ENCODE peak calls at places on chromosome 6, in ten cellular contexts. Y, J, S, M, I, N, U, G, B and X are unnamed samples.

GRCh38 chr6:88922775-88923548 is 40.5 kb downstream of the RNGTT start:
- DNase-seq in Y (no peak), J (no peak), S (peak), M (no peak), I (peak), N (peak), U (no peak), G (no peak), B (peak), X (no peak)

GRCh38 chr6:142014515-142014914 is 118.2 kb upstream of the GJE1 start:
- DNase-seq in Y (no peak), J (no peak), S (peak), M (no peak), I (no peak), N (peak), U (no peak), G (peak), B (peak), X (no peak)

GRCh38 chr6:149921361-149921760 is 1.6 kb downstream of the RAET1G start:
- DNase-seq in Y (no peak), J (no peak), S (no peak), M (no peak), I (no peak), N (no peak), U (no peak), G (no peak), B (no peak), X (no peak)

GRCh38 chr6:167702241-167702827 is 124.4 kb upstream of the AFDN start:
- DNase-seq in Y (no peak), J (no peak), S (no peak), M (no peak), I (peak), N (no peak), U (no peak), G (no peak), B (no peak), X (no peak)

GRCh38 chr6:134165827-134166226 is 113.4 kb upstream of the SLC2A12 start:
- DNase-seq in Y (no peak), J (no peak), S (no peak), M (no peak), I (no peak), N (peak), U (no peak), G (no peak), B (no peak), X (no peak)

GRCh38 chr6:48985025-48985424 is 478.0 kb downstream of the MMUT start:
- DNase-seq in Y (no peak), J (no peak), S (no peak), M (no peak), I (no peak), N (peak), U (no peak), G (no peak), B (no peak), X (no peak)

GRCh38 chr6:151196571-151196970 is 43.2 kb upstream of the AKAP12 start:
- DNase-seq in Y (no peak), J (no peak), S (no peak), M (no peak), I (no peak), N (no peak), U (no peak), G (peak), B (peak), X (peak)

GRCh38 chr6:89310929-89311328 is 4.2 kb downstream of the GABRR2 start:
- DNase-seq in Y (no peak), J (no peak), S (peak), M (peak), I (no peak), N (peak), U (peak), G (no peak), B (peak), X (no peak)